ENCODE peak calls at places on chromosomes 16 and 17, in six cellular contexts. S, Y, O, G, A and P are unnamed samples.

GRCh38 chr16:35560637-35560984 is 2101.2 kb downstream of the TP53TG3F start:
- DNase-seq in S (no peak), Y (no peak), O (no peak), G (no peak), A (no peak), P (no peak)

GRCh38 chr16:30407794-30408534 is 558 bp downstream of the ZNF771 start:
- DNase-seq in S (no peak), Y (no peak), O (no peak), G (no peak), A (no peak), P (peak; percentile 55)

GRCh38 chr17:27624555-27624954 is 6.4 kb upstream of the LGALS9 start:
- DNase-seq in S (no peak), Y (no peak), O (no peak), G (no peak), A (no peak), P (no peak)

GRCh38 chr17:79838541-79839274 is 532 bp downstream of the CBX4 start:
- DNase-seq in S (peak; percentile 63), Y (no peak), O (peak; percentile 44), G (no peak), A (peak; percentile 37), P (peak; percentile 71)

GRCh38 chr17:76277300-76278267 is 12.4 kb downstream of the UBALD2 start:
- DNase-seq in S (no peak), Y (no peak), O (no peak), G (no peak), A (no peak), P (no peak)

GRCh38 chr17:17096438-17097178 is 54.4 kb downstream of the MPRIP start:
- DNase-seq in S (peak; percentile 87), Y (no peak), O (no peak), G (no peak), A (no peak), P (no peak)

GRCh38 chr16:53320992-53321391 is 113.3 kb upstream of the RBL2 start:
- DNase-seq in S (no peak), Y (no peak), O (no peak), G (no peak), A (no peak), P (no peak)

GRCh38 chr16:23597003-23597756 is 1.1 kb upstream of the NDUFAB1 start:
- DNase-seq in S (no peak), Y (no peak), O (peak; percentile 19), G (no peak), A (no peak), P (peak; percentile 71)

GRCh38 chr16:17364319-17365210 is 106.2 kb downstream of the XYLT1 start:
- DNase-seq in S (peak; percentile 72), Y (no peak), O (no peak), G (no peak), A (peak; percentile 31), P (no peak)

GRCh38 chr17:77033892-77034404 is 106.8 kb upstream of the SEC14L1 start:
- DNase-seq in S (no peak), Y (no peak), O (no peak), G (no peak), A (no peak), P (no peak)

GRCh38 chr16:19972111-19972510 is 87.5 kb upstream of the GPRC5B start:
- DNase-seq in S (peak; percentile 0), Y (no peak), O (no peak), G (no peak), A (no peak), P (no peak)

GRCh38 chr16:9603316-9603715 is 511.9 kb downstream of the HAPSTR1 start:
- DNase-seq in S (no peak), Y (no peak), O (no peak), G (no peak), A (no peak), P (no peak)

GRCh38 chr16:23434380-23434779 is 18.6 kb downstream of the COG7 start:
- DNase-seq in S (peak; percentile 56), Y (peak; percentile 62), O (no peak), G (no peak), A (no peak), P (peak; percentile 34)

GRCh38 chr16:88503374-88503770 is 50.3 kb downstream of the ZFPM1 start:
- DNase-seq in S (no peak), Y (no peak), O (no peak), G (no peak), A (no peak), P (no peak)

GRCh38 chr17:18309202-18309601 is 5.6 kb downstream of the TOP3A start:
- DNase-seq in S (no peak), Y (no peak), O (no peak), G (no peak), A (no peak), P (no peak)

GRCh38 chr16:58421029-58421428 is 28.8 kb downstream of the GINS3 start:
- DNase-seq in S (no peak), Y (no peak), O (no peak), G (no peak), A (no peak), P (no peak)

GRCh38 chr16:1428511-1428910 is 2.4 kb upstream of the PERCC1 start:
- DNase-seq in S (no peak), Y (no peak), O (no peak), G (no peak), A (no peak), P (peak; percentile 15)

GRCh38 chr17:77741109-77741508 is 217.4 kb upstream of the TNRC6C start:
- DNase-seq in S (no peak), Y (no peak), O (no peak), G (no peak), A (peak; percentile 23), P (no peak)

GRCh38 chr17:12600349-12600748 is 65.3 kb upstream of the MYOCD start:
- DNase-seq in S (no peak), Y (no peak), O (no peak), G (no peak), A (no peak), P (no peak)

GRCh38 chr17:32771396-32771795 is 105.5 kb downstream of the MYO1D start:
- DNase-seq in S (no peak), Y (no peak), O (no peak), G (no peak), A (no peak), P (no peak)

GRCh38 chr17:43983515-43984411 is 20.7 kb upstream of the NAGS start:
- DNase-seq in S (no peak), Y (no peak), O (no peak), G (no peak), A (no peak), P (no peak)

GRCh38 chr17:46115687-46116086 is 77.5 kb downstream of the KANSL1 start:
- DNase-seq in S (no peak), Y (no peak), O (no peak), G (no peak), A (no peak), P (no peak)

GRCh38 chr17:27952366-27952765 is 59.2 kb upstream of the LYRM9 start:
- DNase-seq in S (no peak), Y (no peak), O (no peak), G (no peak), A (no peak), P (no peak)

GRCh38 chr17:3475155-3475808 is 515 bp upstream of the ASPA start:
- DNase-seq in S (no peak), Y (no peak), O (no peak), G (no peak), A (no peak), P (no peak)

GRCh38 chr16:78249056-78249455 is 149.6 kb downstream of the WWOX start:
- DNase-seq in S (no peak), Y (no peak), O (peak; percentile 32), G (peak; percentile 63), A (no peak), P (no peak)

GRCh38 chr17:5565808-5566207 is 18.5 kb downstream of the NLRP1 start:
- DNase-seq in S (no peak), Y (no peak), O (no peak), G (no peak), A (no peak), P (no peak)

GRCh38 chr17:48392836-48393235 is 37.2 kb downstream of the SKAP1 start:
- DNase-seq in S (no peak), Y (no peak), O (no peak), G (no peak), A (no peak), P (no peak)

GRCh38 chr16:5776876-5777275 is 679.3 kb upstream of the EEF2KMT start:
- DNase-seq in S (peak; percentile 18), Y (no peak), O (no peak), G (no peak), A (no peak), P (no peak)

GRCh38 chr17:18159551-18160120 is 24.0 kb upstream of the ALKBH5 start:
- DNase-seq in S (no peak), Y (no peak), O (no peak), G (no peak), A (no peak), P (no peak)

GRCh38 chr16:21663889-21664647 is at the start of gene OTOA:
- DNase-seq in S (no peak), Y (no peak), O (no peak), G (no peak), A (peak; percentile 14), P (no peak)

GRCh38 chr17:41402161-41402560 is 4.8 kb upstream of the KRT31 start:
- DNase-seq in S (peak; percentile 46), Y (no peak), O (no peak), G (no peak), A (no peak), P (no peak)

GRCh38 chr16:3797473-3797872 is 80.1 kb upstream of the TRAP1 start:
- DNase-seq in S (peak; percentile 28), Y (no peak), O (no peak), G (no peak), A (no peak), P (no peak)
- H3K4me3 ChIP-seq in S (no peak overlapping the region), Y (no peak overlapping the region), O (no peak overlapping the region), G (no peak overlapping the region), A (no peak overlapping the region), P (no peak overlapping the region)

GRCh38 chr17:68435361-68435760 is 21.9 kb downstream of the WIPI1 start:
- DNase-seq in S (no peak), Y (no peak), O (no peak), G (no peak), A (no peak), P (no peak)
- H3K36me3 ChIP-seq in S (no peaks in the 10 kb centered on the region), Y (peaks cover 26% of the 10 kb centered on the region), O (peaks cover 74% of the 10 kb centered on the region), G (peaks cover 42% of the 10 kb centered on the region), A (no peaks in the 10 kb centered on the region), P (no peaks in the 10 kb centered on the region)

GRCh38 chr17:68513932-68514331 is 1.7 kb downstream of the PRKAR1A start:
- DNase-seq in S (no peak), Y (no peak), O (no peak), G (no peak), A (no peak), P (no peak)

GRCh38 chr17:68515238-68515637 is 3.0 kb downstream of the PRKAR1A start:
- DNase-seq in S (no peak), Y (no peak), O (no peak), G (no peak), A (no peak), P (no peak)

GRCh38 chr17:68516732-68517131 is 4.5 kb downstream of the PRKAR1A start:
- DNase-seq in S (no peak), Y (no peak), O (no peak), G (no peak), A (no peak), P (no peak)

GRCh38 chr17:68512967-68513474 is 791 bp downstream of the PRKAR1A start:
- DNase-seq in S (peak; percentile 44), Y (no peak), O (no peak), G (no peak), A (no peak), P (peak; percentile 46)

GRCh38 chr17:68514809-68515208 is 2.6 kb downstream of the PRKAR1A start:
- DNase-seq in S (peak; percentile 77), Y (no peak), O (no peak), G (no peak), A (no peak), P (no peak)
- H3K4me3 ChIP-seq in S (peak overlapping the region; percentile 91), Y (no peak overlapping the region), O (peak overlapping the region; percentile 76), G (no peak overlapping the region), A (no peak overlapping the region), P (peak overlapping the region; percentile 70)

GRCh38 chr16:27464663-27465482 is 62.9 kb downstream of the IL21R start:
- DNase-seq in S (no peak), Y (no peak), O (no peak), G (no peak), A (peak; percentile 53), P (no peak)
- H3K36me3 ChIP-seq in S (peaks cover 21% of the 10 kb centered on the region), Y (peaks cover 100% of the 10 kb centered on the region), O (peaks cover 98% of the 10 kb centered on the region), G (peaks cover 78% of the 10 kb centered on the region), A (peaks cover 26% of the 10 kb centered on the region), P (peaks cover 72% of the 10 kb centered on the region)